ENCODE peak calls at places on chromosomes 12 and 14, in five cellular contexts. Q is H1, W is HCT116, I is GM12878, T is HepG2. H is an unnamed sample.

GRCh38 chr12:11904124-11904523 is 166.6 kb upstream of the BCL2L14 start:
- DNase-seq in T (no peak), W (no peak), I (no peak), Q (no peak), H (no peak)

GRCh38 chr12:115444336-115444735 is 760.4 kb upstream of the TBX3 start:
- DNase-seq in T (no peak), W (no peak), I (no peak), Q (no peak), H (no peak)

GRCh38 chr12:31578632-31579031 is 12.3 kb downstream of the DENND5B start:
- DNase-seq in Q (no peak), I (no peak), W (no peak), T (no peak), H (no peak)

GRCh38 chr14:26404927-26405326 is 192.9 kb downstream of the NOVA1 start:
- DNase-seq in I (no peak), W (no peak), Q (no peak), T (no peak), H (no peak)

GRCh38 chr12:129163461-129163860 is 310.2 kb downstream of the GLT1D1 start:
- DNase-seq in W (no peak), I (no peak), T (no peak), Q (no peak), H (no peak)

GRCh38 chr12:120978296-120979219 is at the start of gene HNF1A:
- DNase-seq in I (no peak), Q (no peak), W (no peak), T (peak), H (no peak)

GRCh38 chr14:95256011-95256775 is 63.5 kb downstream of the CLMN start:
- DNase-seq in Q (no peak), I (no peak), W (no peak), T (no peak), H (no peak)

GRCh38 chr12:14399871-14400270 is 34.4 kb downstream of the ATF7IP start:
- DNase-seq in W (no peak), I (no peak), Q (no peak), T (no peak), H (no peak)

GRCh38 chr12:132444957-132445883 is 44.7 kb upstream of the FBRSL1 start:
- DNase-seq in W (no peak), T (no peak), Q (peak), I (no peak), H (no peak)

GRCh38 chr12:115749485-115749884 is 528.0 kb downstream of the MED13L start:
- DNase-seq in I (no peak), W (no peak), T (no peak), Q (no peak), H (no peak)

GRCh38 chr12:76720068-76720467 is 43.8 kb upstream of the ZDHHC17 start:
- DNase-seq in T (no peak), I (no peak), Q (no peak), W (no peak), H (no peak)

GRCh38 chr12:108526482-108527234 is 11.6 kb downstream of the FICD start:
- DNase-seq in Q (no peak), W (no peak), I (no peak), T (no peak), H (no peak)

GRCh38 chr12:87427770-87428169 is 601.4 kb downstream of the C12orf50 start:
- DNase-seq in W (no peak), Q (no peak), T (no peak), I (no peak), H (no peak)

GRCh38 chr12:116556964-116557706 is 2.0 kb upstream of the MAP1LC3B2 start:
- DNase-seq in T (no peak), I (no peak), W (no peak), Q (no peak), H (no peak)

GRCh38 chr12:47785887-47786661 is 13.0 kb downstream of the SLC48A1 start:
- DNase-seq in Q (no peak), I (no peak), T (no peak), W (no peak), H (no peak)

GRCh38 chr12:108701779-108702435 is 29.4 kb downstream of the CORO1C start:
- DNase-seq in T (no peak), W (no peak), I (no peak), Q (no peak), H (no peak)

GRCh38 chr14:56733396-56733795 is 76.9 kb downstream of the OTX2 start:
- DNase-seq in I (no peak), Q (peak), W (no peak), T (no peak), H (no peak)

GRCh38 chr14:35404496-35405303 is at the start of gene NFKBIA:
- DNase-seq in Q (peak), T (peak), I (peak), W (peak), H (peak)

DNA sequence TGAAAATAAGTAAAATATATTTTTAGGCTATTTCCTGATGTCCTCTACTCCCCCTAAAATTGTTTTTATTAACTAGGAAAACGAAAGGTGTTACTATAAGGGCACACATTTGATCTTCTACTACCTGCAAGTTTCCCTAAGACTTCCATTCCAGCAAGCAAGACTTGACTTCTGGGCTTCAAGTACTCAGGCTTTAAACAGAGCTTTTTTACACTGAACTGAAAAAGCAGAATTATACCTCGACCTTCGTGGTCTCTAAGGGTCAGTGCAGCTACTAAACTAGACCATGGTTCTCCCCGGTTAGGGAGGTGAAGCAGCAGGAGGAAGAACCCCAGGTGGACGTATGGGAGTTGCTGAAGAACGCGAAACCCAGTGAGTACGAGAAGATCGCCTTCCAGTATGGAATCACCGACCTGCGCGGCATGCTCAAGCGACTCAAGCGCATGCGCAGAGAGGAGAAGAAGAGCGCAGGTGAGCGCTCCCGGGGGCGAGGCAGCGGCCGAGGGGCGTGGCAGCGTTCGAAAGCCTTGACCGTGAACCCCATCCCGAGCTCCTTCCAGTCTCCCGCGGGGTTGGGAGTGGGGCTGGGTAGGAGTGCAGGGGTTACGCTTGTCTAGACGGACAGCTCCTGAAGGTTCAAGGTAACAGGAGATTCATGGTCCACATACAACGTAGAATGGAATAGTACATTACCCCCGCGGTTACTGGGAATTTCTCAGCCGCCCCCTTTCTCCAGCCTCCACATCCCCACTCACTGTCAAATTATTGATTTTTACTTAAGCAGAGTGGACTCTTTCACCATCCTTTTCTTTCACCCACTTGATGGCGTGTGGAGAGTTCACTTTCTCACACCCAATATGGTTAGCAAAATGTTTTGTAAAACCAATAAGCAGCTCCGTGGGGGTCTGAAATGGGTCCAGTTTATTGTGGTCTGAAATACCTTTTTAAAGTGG is 47.6 kb downstream of the MYBPC1 start:
- DNase-seq in Q (peak), I (no peak), T (no peak), W (no peak), H (no peak)
- TF ChIP-seq JUND in Q (no peak), I (no peak), T (no peak), W (no peak), H (no peak)

DNA sequence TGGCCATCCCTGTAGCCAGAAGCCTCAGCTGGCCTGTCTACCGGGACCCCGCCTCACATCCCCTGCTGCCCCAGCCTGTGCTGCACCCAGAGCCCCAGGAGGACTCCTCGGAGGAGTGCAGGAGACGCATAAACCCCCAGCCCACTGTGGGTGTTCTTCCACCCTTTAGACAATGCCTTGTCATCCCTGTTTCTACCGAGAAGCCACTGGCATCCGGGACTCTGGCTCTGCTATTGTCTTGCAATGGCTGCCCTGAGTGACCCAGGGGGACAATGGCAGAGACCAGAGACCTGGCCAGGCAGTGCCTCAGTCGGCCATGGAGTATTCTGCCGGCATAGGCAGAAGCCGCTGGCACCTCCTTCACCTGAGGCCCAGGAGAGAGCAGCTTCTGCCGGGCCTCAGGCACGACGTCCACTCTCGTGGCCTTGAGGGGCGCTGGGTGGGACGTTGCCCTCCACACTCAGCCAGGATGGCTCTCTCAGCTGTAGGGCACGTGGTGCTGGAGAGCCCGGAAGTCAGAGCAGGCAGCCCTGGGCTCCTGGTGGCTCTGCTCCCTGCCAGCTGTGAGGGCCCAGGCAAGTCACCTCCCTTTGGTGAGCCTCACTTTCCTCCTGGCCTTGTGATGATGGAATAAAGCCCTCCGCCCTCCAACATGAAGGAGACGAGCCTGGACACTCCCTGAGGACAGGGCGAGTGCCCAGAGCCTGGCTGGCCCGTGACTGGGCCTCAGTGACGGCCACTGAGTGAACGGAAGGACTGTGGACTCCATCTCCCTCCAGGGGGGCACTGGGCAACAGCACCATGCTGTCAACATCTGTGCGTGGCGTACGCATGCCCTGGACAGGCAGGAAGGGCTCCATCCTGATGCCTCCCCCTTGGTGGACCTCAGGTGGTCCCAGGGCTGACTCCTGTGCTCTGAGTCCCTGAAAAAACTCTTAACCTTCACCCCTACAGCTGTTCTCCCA is 41.0 kb downstream of the TRAFD1 start:
- DNase-seq in T (no peak), I (no peak), W (no peak), Q (no peak), H (no peak)
- TF ChIP-seq JUND in T (no peak), I (no peak), W (no peak), Q (no peak), H (no peak)

GRCh38 chr12:52361553-52361952 is 5.7 kb downstream of the KRT85 start:
- DNase-seq in Q (no peak), W (no peak), T (no peak), I (no peak), H (no peak)

GRCh38 chr12:52360106-52360662 is 7.1 kb downstream of the KRT85 start:
- DNase-seq in Q (no peak), T (no peak), I (no peak), W (no peak), H (no peak)

GRCh38 chr12:52362118-52362726 is 5.1 kb downstream of the KRT85 start:
- DNase-seq in Q (peak), I (no peak), W (no peak), T (no peak), H (no peak)

GRCh38 chr12:52359511-52360103 is 7.7 kb downstream of the KRT85 start:
- DNase-seq in Q (no peak), W (no peak), I (no peak), T (no peak), H (no peak)

DNA sequence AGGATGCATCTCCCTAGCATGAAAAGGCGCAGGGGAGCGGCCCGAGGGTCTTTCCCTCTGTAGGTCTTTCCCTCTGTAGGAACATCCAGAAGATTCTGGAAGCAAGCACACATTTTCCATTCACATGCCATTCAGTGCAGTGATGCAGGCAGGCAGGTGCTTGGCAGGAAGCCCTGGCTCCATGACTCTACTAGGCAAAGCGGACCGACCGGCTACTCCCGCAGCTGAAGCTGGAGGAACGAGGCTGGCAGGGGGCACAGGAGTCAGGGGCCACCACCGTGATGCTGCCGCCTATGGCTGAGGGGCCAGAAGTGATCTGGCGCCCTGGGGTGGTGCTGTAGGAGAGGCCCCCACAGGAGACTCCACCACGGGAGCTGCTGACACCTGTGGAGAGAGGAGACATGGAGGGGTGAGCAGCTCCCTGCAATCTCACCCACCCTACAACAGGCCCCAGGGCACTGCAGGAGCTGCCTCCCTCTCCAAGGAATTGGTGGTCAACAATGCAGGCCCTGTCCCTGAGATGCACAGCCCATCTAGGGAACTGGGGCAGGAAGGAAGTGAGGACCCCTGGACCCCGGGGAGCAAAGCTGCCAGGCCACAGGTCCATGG is 6.5 kb downstream of the KRT85 start:
- DNase-seq in Q (no peak), I (no peak), T (no peak), W (no peak), H (peak)
- TF ChIP-seq JUND in Q (no peak), I (no peak), T (no peak), W (no peak), H (no peak)

DNA sequence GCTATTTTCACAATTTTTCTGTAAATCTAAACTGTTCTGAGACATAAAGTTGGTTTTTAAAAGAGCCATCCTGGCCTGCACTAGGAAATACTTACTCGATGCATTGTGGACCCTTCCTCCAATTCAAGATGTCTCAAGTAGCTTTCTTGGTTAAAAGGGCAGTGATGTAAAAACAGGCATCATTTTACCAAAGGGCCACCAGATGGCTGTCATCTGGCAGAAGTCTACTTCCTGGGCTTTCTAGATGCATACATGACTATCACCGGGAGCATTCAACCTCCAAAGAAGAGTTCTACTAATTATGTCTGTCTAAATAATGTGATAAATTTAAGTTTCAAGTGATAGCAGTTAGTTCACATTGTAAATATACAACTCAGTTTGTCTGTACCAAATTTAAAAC is 96.8 kb upstream of the FRMD6 start:
- DNase-seq in I (no peak), W (no peak), Q (no peak), T (no peak), H (peak)
- TF ChIP-seq JUND in I (no peak), W (no peak), Q (no peak), T (no peak), H (no peak)

DNA sequence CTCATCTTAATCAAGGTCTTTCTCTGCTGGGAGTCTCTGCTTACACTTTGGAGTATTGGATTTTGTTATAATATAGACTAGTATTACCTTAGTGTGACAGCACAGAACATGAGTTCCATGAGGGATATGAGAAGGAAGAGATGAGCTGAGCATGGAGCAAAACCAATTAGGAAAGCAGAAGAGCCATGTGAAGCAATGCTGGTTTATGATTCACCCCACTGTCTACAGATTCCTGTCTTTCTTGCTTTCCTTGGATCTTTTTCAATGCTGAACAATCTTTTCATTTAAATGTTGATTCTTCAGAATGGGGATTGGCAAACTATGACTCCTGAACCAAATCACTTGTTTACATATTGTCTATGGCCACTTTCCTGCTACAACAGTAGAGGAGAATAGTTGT is 70.4 kb upstream of the KITLG start:
- DNase-seq in Q (no peak), W (no peak), T (no peak), I (no peak), H (peak)
- TF ChIP-seq JUND in Q (no peak), W (no peak), T (no peak), I (no peak), H (no peak)

GRCh38 chr14:30204431-30204830 is 276.8 kb upstream of the PRKD1 start:
- DNase-seq in T (no peak), Q (no peak), I (no peak), W (no peak), H (no peak)
- TF ChIP-seq JUND in T (no peak), Q (no peak), I (no peak), W (no peak), H (no peak)

GRCh38 chr12:53726946-53727309 is 324 bp downstream of the CALCOCO1 start:
- DNase-seq in Q (no peak), I (no peak), W (no peak), T (no peak), H (no peak)

GRCh38 chr12:53727310-53728041 is at the start of gene CALCOCO1:
- DNase-seq in Q (peak), T (peak), I (peak), W (peak), H (peak)

GRCh38 chr12:53726342-53726741 is 910 bp downstream of the CALCOCO1 start:
- DNase-seq in I (no peak), W (no peak), T (peak), Q (no peak), H (no peak)

GRCh38 chr12:53728206-53728605 is 954 bp upstream of the CALCOCO1 start:
- DNase-seq in T (no peak), Q (no peak), I (no peak), W (no peak), H (no peak)

DNA sequence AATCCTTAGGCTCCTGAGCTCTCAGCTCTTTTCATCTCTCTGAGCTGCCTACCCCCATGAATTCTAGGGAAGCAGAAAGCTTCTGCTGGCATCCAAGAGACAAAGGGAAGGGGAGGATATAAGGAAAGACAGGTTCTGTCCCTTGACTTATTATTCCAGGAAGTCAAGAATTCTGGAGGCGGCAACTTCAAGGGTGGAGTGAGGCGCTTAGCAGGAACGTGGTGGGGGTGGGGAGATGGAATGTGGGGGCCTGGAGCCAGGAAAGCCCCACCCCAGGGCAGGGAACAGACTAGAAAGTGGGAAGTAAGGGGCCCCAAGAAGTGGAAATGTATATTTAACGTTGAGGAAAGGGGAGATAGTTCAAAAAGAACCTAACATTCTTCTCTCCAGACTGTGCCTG is 1.4 kb downstream of the CALCOCO1 start:
- DNase-seq in I (no peak), T (no peak), W (no peak), Q (no peak), H (no peak)
- TF ChIP-seq JUND in I (no peak), T (no peak), W (no peak), Q (no peak), H (no peak)

GRCh38 chr12:124952801-124953200 is 36.1 kb downstream of the DHX37 start:
- DNase-seq in W (no peak), T (no peak), I (no peak), Q (no peak), H (no peak)

GRCh38 chr12:124947561-124948398 is 33.3 kb upstream of the UBC start:
- DNase-seq in T (no peak), Q (no peak), I (no peak), W (no peak), H (no peak)

GRCh38 chr12:124952295-124952694 is 36.6 kb downstream of the DHX37 start:
- DNase-seq in W (no peak), T (no peak), Q (no peak), I (no peak), H (no peak)

GRCh38 chr12:124949066-124949465 is 34.6 kb upstream of the UBC start:
- DNase-seq in Q (no peak), I (no peak), W (no peak), T (no peak), H (no peak)

GRCh38 chr12:124949779-124950728 is 35.6 kb upstream of the UBC start:
- DNase-seq in T (no peak), Q (no peak), W (no peak), I (no peak), H (no peak)
- TF ChIP-seq JUND in T (no peak), Q (no peak), W (no peak), I (no peak), H (no peak)

DNA sequence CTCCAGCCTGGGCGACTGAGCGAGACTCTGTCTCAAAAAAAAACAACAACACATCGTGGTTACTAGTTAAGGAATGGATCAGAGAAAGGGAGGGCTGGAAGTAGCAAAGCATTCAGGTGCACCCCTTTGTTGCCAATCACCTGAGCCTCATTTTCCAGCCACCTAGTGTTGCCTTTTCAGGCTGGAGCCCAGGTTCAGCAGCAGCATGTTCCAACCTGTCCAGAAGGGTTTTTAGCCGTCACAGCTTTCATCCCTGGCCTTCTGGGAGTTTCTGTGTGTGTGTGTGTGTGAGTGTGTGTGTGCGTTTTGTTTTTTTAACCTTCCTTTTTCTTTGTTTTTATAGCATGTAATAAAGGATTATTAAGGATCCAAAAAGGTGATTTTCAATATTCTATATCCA is 121.1 kb upstream of the ATF1 start:
- DNase-seq in Q (no peak), T (no peak), I (no peak), W (no peak), H (peak)
- TF ChIP-seq JUND in Q (no peak), T (no peak), I (no peak), W (no peak), H (no peak)

H was measured in T47D.